ENCODE peak calls at places on chromosomes 1 and 21, in eight cellular contexts. F, V, I, N, P, L, O and D are unnamed samples.

GRCh38 chr1:66380452-66381212 is 153.3 kb upstream of the SGIP1 start:
- DNase-seq in P (no peak), F (peak), N (no peak), O (no peak), V (no peak), L (no peak), I (no peak), D (peak)

GRCh38 chr1:116825735-116826438 is 71.7 kb downstream of the CD2 start:
- DNase-seq in L (no peak), N (no peak), F (no peak), I (no peak), V (peak), P (no peak), O (no peak), D (no peak)

GRCh38 chr1:151977662-151978230 is 15.9 kb downstream of the S100A10 start:
- DNase-seq in N (no peak), L (no peak), I (no peak), P (no peak), V (no peak), F (no peak), O (no peak), D (no peak)

GRCh38 chr1:81803423-81804103 is 2.8 kb downstream of the ADGRL2 start:
- DNase-seq in O (peak), V (peak), I (no peak), L (no peak), N (no peak), F (no peak), P (no peak), D (peak)

GRCh38 chr1:246580497-246581047 is 14.3 kb downstream of the CNST start:
- DNase-seq in V (no peak), P (no peak), F (no peak), L (no peak), O (no peak), I (no peak), N (no peak), D (no peak)

GRCh38 chr1:192654607-192655389 is 18.9 kb downstream of the RGS13 start:
- DNase-seq in N (no peak), L (no peak), V (no peak), F (no peak), I (no peak), P (no peak), O (peak), D (peak)

GRCh38 chr1:153775432-153776311 is 465 bp downstream of the SLC27A3 start:
- DNase-seq in O (peak), L (no peak), P (peak), F (peak), N (peak), V (peak), I (peak), D (no peak)

GRCh38 chr1:222057162-222057561 is 315.3 kb upstream of the DUSP10 start:
- DNase-seq in V (no peak), F (no peak), O (no peak), L (no peak), N (no peak), I (no peak), P (no peak), D (no peak)

GRCh38 chr1:206526064-206526911 is 19.0 kb downstream of the RASSF5 start:
- DNase-seq in I (no peak), V (no peak), N (no peak), P (no peak), F (peak), L (no peak), O (no peak), D (no peak)

GRCh38 chr1:66770694-66771093 is 18.4 kb downstream of the DYNLT5 start:
- DNase-seq in L (no peak), N (no peak), O (no peak), P (no peak), V (no peak), F (no peak), I (no peak), D (no peak)

GRCh38 chr1:205375816-205376545 is 19.3 kb upstream of the KLHDC8A start:
- DNase-seq in F (no peak), V (peak), P (no peak), O (peak), L (no peak), I (peak), N (peak), D (peak)

GRCh38 chr1:203166192-203166940 is 9.3 kb downstream of the MYBPH start:
- DNase-seq in V (peak), F (peak), P (no peak), L (no peak), O (peak), I (no peak), N (no peak), D (no peak)

GRCh38 chr1:202599669-202600431 is 110.4 kb downstream of the SYT2 start:
- DNase-seq in L (peak), O (peak), N (peak), F (peak), I (peak), P (peak), V (peak), D (peak)

GRCh38 chr1:114453361-114453784 is 57.6 kb downstream of the TRIM33 start:
- DNase-seq in P (no peak), V (peak), N (no peak), I (no peak), F (no peak), L (no peak), O (no peak), D (no peak)

GRCh38 chr21:45016031-45016430 is 58.3 kb upstream of the ADARB1 start:
- DNase-seq in V (no peak), I (no peak), P (no peak), F (no peak), N (no peak), L (no peak), O (no peak), D (no peak)

GRCh38 chr1:153353226-153353947 is 4.3 kb upstream of the S100A9 start:
- DNase-seq in P (no peak), I (no peak), V (peak), F (no peak), N (peak), L (no peak), O (no peak), D (no peak)

GRCh38 chr1:215421772-215422171 is 145.3 kb upstream of the KCTD3 start:
- DNase-seq in P (no peak), F (no peak), V (no peak), O (no peak), L (no peak), I (no peak), N (no peak), D (no peak)

GRCh38 chr1:5992814-5993552 is 758 bp upstream of the NPHP4 start:
- DNase-seq in I (no peak), L (no peak), F (no peak), P (no peak), O (no peak), V (no peak), N (no peak), D (no peak)

GRCh38 chr1:5991784-5992033 is 516 bp downstream of the NPHP4 start:
- DNase-seq in N (no peak), O (no peak), V (no peak), L (no peak), P (no peak), I (no peak), F (no peak), D (no peak)

GRCh38 chr1:5992034-5992813 is at the start of gene NPHP4:
- DNase-seq in L (peak), V (peak), I (peak), O (peak), P (peak), F (peak), N (peak), D (peak)

GRCh38 chr1:5989731-5990271 is 2.4 kb downstream of the NPHP4 start:
- DNase-seq in O (no peak), F (no peak), L (no peak), I (no peak), V (no peak), N (no peak), P (no peak), D (no peak)

DNA sequence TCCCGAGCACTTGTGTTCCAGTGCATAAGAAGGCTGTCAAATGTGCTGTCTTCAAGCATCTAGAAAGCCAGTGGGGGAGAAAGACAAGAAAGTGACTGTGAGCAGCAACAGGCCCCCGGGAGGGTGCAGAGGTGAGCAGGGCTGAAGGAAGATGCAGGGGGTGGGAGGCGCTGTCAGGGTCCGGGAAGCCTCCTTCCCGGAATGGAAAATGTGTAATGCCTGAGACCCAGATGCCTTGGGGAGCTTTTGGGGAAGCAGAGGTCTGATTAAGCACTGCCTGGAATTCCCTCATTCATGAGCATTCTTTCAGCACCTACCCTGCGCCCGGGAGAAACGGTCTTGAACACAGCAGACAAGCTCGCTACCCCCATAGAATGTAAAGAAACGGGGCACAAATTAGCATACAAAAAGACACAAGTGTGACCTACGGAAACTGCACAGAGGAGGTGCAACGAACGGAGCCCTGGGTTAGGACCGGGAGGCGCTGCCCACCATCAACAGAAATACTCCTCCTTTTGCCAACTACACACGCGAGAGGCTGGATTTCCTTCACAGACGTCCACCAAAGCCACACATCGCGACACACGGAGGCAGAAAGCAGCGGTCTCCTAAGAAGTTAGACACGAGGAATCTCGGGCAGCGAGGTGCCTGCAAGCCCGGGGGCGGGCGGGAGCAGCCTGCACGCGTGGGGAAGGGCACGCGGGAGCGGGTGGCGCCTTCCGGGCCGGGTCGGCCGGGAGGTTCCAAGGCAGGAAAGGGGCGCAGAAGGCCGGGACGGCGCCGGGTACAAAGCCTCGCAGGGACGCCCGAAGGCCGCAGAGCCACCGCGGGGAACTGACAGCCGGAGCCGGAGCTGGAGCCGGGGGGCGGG is 1.1 kb downstream of the NPHP4 start:
- DNase-seq in L (no peak), O (peak), V (peak), N (no peak), P (no peak), I (no peak), F (peak), D (no peak)
- H3K27ac ChIP-seq in L (no peak), O (no peak), V (peak), N (peak), P (peak), I (peak), F (no peak), D (peak)

GRCh38 chr1:156025873-156026272 is 5.1 kb upstream of the SSR2 start:
- DNase-seq in F (peak), O (no peak), L (no peak), I (no peak), P (no peak), N (peak), V (peak), D (peak)
- TF ChIP-seq CTCF in F (peak), O (peak), L (peak), I (peak), P (no peak), N (peak), V (peak), D (peak)

DNA sequence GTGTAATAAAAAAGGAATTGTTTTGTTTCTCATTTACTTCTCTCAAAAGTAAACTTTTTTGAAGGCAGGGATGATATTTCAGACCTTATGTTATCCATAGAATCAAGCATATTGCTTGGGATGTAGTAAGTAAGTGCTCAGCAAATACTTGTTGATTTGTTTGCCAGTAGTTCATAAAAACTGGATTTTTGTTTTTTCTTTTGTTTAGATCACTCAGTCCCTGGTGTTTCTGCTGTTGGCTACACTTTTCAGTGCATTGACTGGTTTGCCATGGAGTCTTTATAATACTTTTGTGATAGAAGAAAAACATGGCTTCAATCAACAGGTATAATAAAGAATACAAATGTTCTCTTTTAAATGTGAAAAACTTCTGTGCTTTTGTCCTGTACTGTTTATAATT is 10.2 kb downstream of the ZMPSTE24 start:
- DNase-seq in L (no peak), I (no peak), F (no peak), N (no peak), V (no peak), P (no peak), O (no peak), D (no peak)
- H3K27ac ChIP-seq in L (peak), I (peak), F (no peak), N (no peak), V (peak), P (no peak), O (peak), D (peak)

GRCh38 chr21:42513985-42514882 is 582 bp downstream of the SLC37A1 start:
- DNase-seq in N (no peak), V (peak), L (no peak), P (no peak), F (peak), O (peak), I (no peak), D (peak)
- TF ChIP-seq CTCF in N (no peak), V (no peak), L (no peak), P (no peak), F (no peak), O (no peak), I (no peak), D (no peak)